ENCODE peak calls at places on chromosomes 2 and 18, in nine cellular contexts. One of them, this sample, is unnamed. For H3K36me3, the result is how much of the 10 kb centered on the place peaks cover.

GRCh38 chr2:136765256-136765735 is at the start of gene THSD7B:
- DNase-seq in hepatocyte: peak
- DNase-seq in neuronal stem cell: no peak
- DNase-seq in neural progenitor cell: peak
- DNase-seq in pancreas: no peak
- DNase-seq in GM23248: peak
- DNase-seq in tibial nerve: no peak
- DNase-seq in psoas muscle: no peak
- DNase-seq in K562: no peak
- DNase-seq in this sample: no peak

GRCh38 chr2:112709703-112710102 is 11.1 kb upstream of the NT5DC4 start:
- DNase-seq in hepatocyte: no peak
- DNase-seq in neuronal stem cell: no peak
- DNase-seq in neural progenitor cell: no peak
- DNase-seq in pancreas: no peak
- DNase-seq in GM23248: no peak
- DNase-seq in tibial nerve: no peak
- DNase-seq in psoas muscle: no peak
- DNase-seq in K562: no peak
- DNase-seq in this sample: no peak

GRCh38 chr2:122514451-122514996 is 759.1 kb downstream of the TSN start:
- DNase-seq in hepatocyte: no peak
- DNase-seq in neuronal stem cell: no peak
- DNase-seq in neural progenitor cell: no peak
- DNase-seq in pancreas: no peak
- DNase-seq in GM23248: no peak
- DNase-seq in tibial nerve: no peak
- DNase-seq in psoas muscle: no peak
- DNase-seq in K562: no peak
- DNase-seq in this sample: no peak

GRCh38 chr2:182854405-182855105 is 11.9 kb downstream of the FRZB start:
- DNase-seq in hepatocyte: no peak
- DNase-seq in neuronal stem cell: no peak
- DNase-seq in neural progenitor cell: peak
- DNase-seq in pancreas: no peak
- DNase-seq in GM23248: no peak
- DNase-seq in tibial nerve: no peak
- DNase-seq in psoas muscle: no peak
- DNase-seq in K562: no peak
- DNase-seq in this sample: no peak

GRCh38 chr18:22726469-22726868 is 206.7 kb upstream of the RBBP8 start:
- DNase-seq in hepatocyte: no peak
- DNase-seq in neuronal stem cell: no peak
- DNase-seq in neural progenitor cell: no peak
- DNase-seq in pancreas: no peak
- DNase-seq in GM23248: no peak
- DNase-seq in tibial nerve: no peak
- DNase-seq in psoas muscle: no peak
- DNase-seq in K562: no peak
- DNase-seq in this sample: no peak

GRCh38 chr2:234427081-234428058 is 69.5 kb downstream of the ARL4C start:
- DNase-seq in hepatocyte: peak
- DNase-seq in neuronal stem cell: peak
- DNase-seq in neural progenitor cell: peak
- DNase-seq in pancreas: peak
- DNase-seq in GM23248: peak
- DNase-seq in tibial nerve: no peak
- DNase-seq in psoas muscle: no peak
- DNase-seq in K562: no peak
- DNase-seq in this sample: no peak

GRCh38 chr2:63300835-63301234 is 250.2 kb downstream of the OTX1 start:
- DNase-seq in hepatocyte: no peak
- DNase-seq in neuronal stem cell: no peak
- DNase-seq in neural progenitor cell: peak
- DNase-seq in pancreas: no peak
- DNase-seq in GM23248: no peak
- DNase-seq in tibial nerve: no peak
- DNase-seq in psoas muscle: no peak
- DNase-seq in K562: no peak
- DNase-seq in this sample: no peak

GRCh38 chr2:189854152-189854551 is 69.9 kb downstream of the PMS1 start:
- DNase-seq in hepatocyte: no peak
- DNase-seq in neuronal stem cell: no peak
- DNase-seq in neural progenitor cell: no peak
- DNase-seq in pancreas: no peak
- DNase-seq in GM23248: no peak
- DNase-seq in tibial nerve: no peak
- DNase-seq in psoas muscle: no peak
- DNase-seq in K562: no peak
- DNase-seq in this sample: no peak

GRCh38 chr2:231710751-231711676 is 2.7 kb downstream of the PTMA start:
- DNase-seq in hepatocyte: peak
- DNase-seq in neuronal stem cell: no peak
- DNase-seq in neural progenitor cell: peak
- DNase-seq in pancreas: peak
- DNase-seq in GM23248: peak
- DNase-seq in tibial nerve: no peak
- DNase-seq in psoas muscle: peak
- DNase-seq in K562: no peak
- DNase-seq in this sample: peak

GRCh38 chr2:73131807-73132206 is 19.1 kb upstream of the RAB11FIP5 start:
- DNase-seq in hepatocyte: no peak
- DNase-seq in neuronal stem cell: no peak
- DNase-seq in neural progenitor cell: no peak
- DNase-seq in pancreas: no peak
- DNase-seq in GM23248: peak
- DNase-seq in tibial nerve: no peak
- DNase-seq in psoas muscle: no peak
- DNase-seq in K562: no peak
- DNase-seq in this sample: no peak

GRCh38 chr2:223944166-223944703 is 900 bp downstream of the WDFY1 start:
- DNase-seq in hepatocyte: peak
- DNase-seq in neuronal stem cell: peak
- DNase-seq in neural progenitor cell: peak
- DNase-seq in pancreas: peak
- DNase-seq in GM23248: peak
- DNase-seq in tibial nerve: peak
- DNase-seq in psoas muscle: peak
- DNase-seq in K562: peak
- DNase-seq in this sample: peak

GRCh38 chr2:129801575-129801974 is 177.9 kb upstream of the RAB6C start:
- DNase-seq in hepatocyte: no peak
- DNase-seq in neuronal stem cell: no peak
- DNase-seq in neural progenitor cell: no peak
- DNase-seq in pancreas: no peak
- DNase-seq in GM23248: peak
- DNase-seq in tibial nerve: no peak
- DNase-seq in psoas muscle: no peak
- DNase-seq in K562: no peak
- DNase-seq in this sample: no peak

GRCh38 chr2:132640116-132640515 is 29.9 kb downstream of the LYPD1 start:
- DNase-seq in hepatocyte: no peak
- DNase-seq in neuronal stem cell: no peak
- DNase-seq in neural progenitor cell: no peak
- DNase-seq in pancreas: no peak
- DNase-seq in GM23248: no peak
- DNase-seq in tibial nerve: no peak
- DNase-seq in psoas muscle: no peak
- DNase-seq in K562: no peak
- DNase-seq in this sample: no peak

GRCh38 chr2:54629914-54630609 is 93.4 kb upstream of the EML6 start:
- DNase-seq in hepatocyte: peak
- DNase-seq in neuronal stem cell: no peak
- DNase-seq in neural progenitor cell: no peak
- DNase-seq in pancreas: peak
- DNase-seq in GM23248: peak
- DNase-seq in tibial nerve: peak
- DNase-seq in psoas muscle: peak
- DNase-seq in K562: no peak
- DNase-seq in this sample: no peak

GRCh38 chr2:25700221-25700660 is 26.9 kb upstream of the DTNB start:
- DNase-seq in hepatocyte: peak
- DNase-seq in neuronal stem cell: no peak
- DNase-seq in neural progenitor cell: peak
- DNase-seq in pancreas: no peak
- DNase-seq in GM23248: peak
- DNase-seq in tibial nerve: peak
- DNase-seq in psoas muscle: no peak
- DNase-seq in K562: peak
- DNase-seq in this sample: no peak

GRCh38 chr2:128775401-128776285 is 457.0 kb upstream of the HS6ST1 start:
- DNase-seq in hepatocyte: no peak
- DNase-seq in neuronal stem cell: no peak
- DNase-seq in neural progenitor cell: no peak
- DNase-seq in pancreas: no peak
- DNase-seq in GM23248: no peak
- DNase-seq in tibial nerve: no peak
- DNase-seq in psoas muscle: no peak
- DNase-seq in K562: no peak
- DNase-seq in this sample: no peak

GRCh38 chr2:9232166-9232479 is 25.5 kb downstream of the ASAP2 start:
- DNase-seq in hepatocyte: no peak
- DNase-seq in neuronal stem cell: no peak
- DNase-seq in neural progenitor cell: no peak
- DNase-seq in pancreas: no peak
- DNase-seq in GM23248: no peak
- DNase-seq in tibial nerve: no peak
- DNase-seq in psoas muscle: no peak
- DNase-seq in K562: no peak
- DNase-seq in this sample: no peak

GRCh38 chr2:20356042-20356441 is 5.4 kb upstream of the PUM2 start:
- DNase-seq in hepatocyte: no peak
- DNase-seq in neuronal stem cell: no peak
- DNase-seq in neural progenitor cell: no peak
- DNase-seq in pancreas: no peak
- DNase-seq in GM23248: peak
- DNase-seq in tibial nerve: no peak
- DNase-seq in psoas muscle: no peak
- DNase-seq in K562: no peak
- DNase-seq in this sample: no peak

GRCh38 chr2:230843130-230843529 is 21.6 kb upstream of the ITM2C start:
- DNase-seq in hepatocyte: no peak
- DNase-seq in neuronal stem cell: no peak
- DNase-seq in neural progenitor cell: no peak
- DNase-seq in pancreas: no peak
- DNase-seq in GM23248: no peak
- DNase-seq in tibial nerve: no peak
- DNase-seq in psoas muscle: no peak
- DNase-seq in K562: no peak
- DNase-seq in this sample: no peak

DNA sequence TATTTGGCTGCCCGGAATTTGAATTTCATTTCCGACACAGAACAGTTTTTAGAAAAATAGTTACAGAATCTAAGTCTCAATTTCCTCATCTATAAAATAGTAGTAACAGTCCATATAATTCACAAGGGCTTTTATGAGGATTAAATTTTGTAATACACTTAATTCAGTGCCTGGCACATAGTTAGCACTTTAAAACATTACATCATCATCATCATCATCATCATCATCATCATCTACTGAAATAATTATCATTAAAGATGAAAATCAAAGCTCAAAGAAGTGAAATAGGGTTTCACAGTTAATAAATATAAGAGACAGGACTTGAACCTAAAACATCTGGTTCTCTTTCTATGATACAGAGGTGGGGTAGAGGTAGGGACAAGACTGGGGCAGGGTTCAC is 13.2 kb downstream of the HEATR5B start:
- DNase-seq in hepatocyte: no peak
- DNase-seq in neuronal stem cell: no peak
- DNase-seq in neural progenitor cell: no peak
- DNase-seq in pancreas: no peak
- DNase-seq in GM23248: no peak
- DNase-seq in tibial nerve: no peak
- DNase-seq in psoas muscle: no peak
- DNase-seq in K562: no peak
- DNase-seq in this sample: no peak
- H3K36me3 ChIP-seq in hepatocyte: under half
- H3K36me3 ChIP-seq in neuronal stem cell: under half
- H3K36me3 ChIP-seq in neural progenitor cell: under half
- H3K36me3 ChIP-seq in pancreas: half or more
- H3K36me3 ChIP-seq in GM23248: half or more
- H3K36me3 ChIP-seq in tibial nerve: half or more
- H3K36me3 ChIP-seq in psoas muscle: half or more
- H3K36me3 ChIP-seq in K562: half or more
- H3K36me3 ChIP-seq in this sample: half or more

GRCh38 chr2:2852015-2852777 is 521.1 kb upstream of the MYT1L start:
- DNase-seq in hepatocyte: no peak
- DNase-seq in neuronal stem cell: no peak
- DNase-seq in neural progenitor cell: no peak
- DNase-seq in pancreas: no peak
- DNase-seq in GM23248: no peak
- DNase-seq in tibial nerve: no peak
- DNase-seq in psoas muscle: no peak
- DNase-seq in K562: no peak
- DNase-seq in this sample: no peak
- H3K27ac ChIP-seq in hepatocyte: no peak
- H3K27ac ChIP-seq in neuronal stem cell: no peak
- H3K27ac ChIP-seq in neural progenitor cell: no peak
- H3K27ac ChIP-seq in pancreas: no peak
- H3K27ac ChIP-seq in GM23248: no peak
- H3K27ac ChIP-seq in tibial nerve: no peak
- H3K27ac ChIP-seq in psoas muscle: no peak
- H3K27ac ChIP-seq in K562: no peak
- H3K27ac ChIP-seq in this sample: no peak

GRCh38 chr2:174343638-174344455 is 9.1 kb downstream of the SP9 start:
- DNase-seq in hepatocyte: no peak
- DNase-seq in neuronal stem cell: peak
- DNase-seq in neural progenitor cell: peak
- DNase-seq in pancreas: no peak
- DNase-seq in GM23248: no peak
- DNase-seq in tibial nerve: no peak
- DNase-seq in psoas muscle: no peak
- DNase-seq in K562: no peak
- DNase-seq in this sample: no peak
- H3K4me3 ChIP-seq in hepatocyte: no peak
- H3K4me3 ChIP-seq in neuronal stem cell: no peak
- H3K4me3 ChIP-seq in neural progenitor cell: peak
- H3K4me3 ChIP-seq in pancreas: no peak
- H3K4me3 ChIP-seq in GM23248: no peak
- H3K4me3 ChIP-seq in tibial nerve: no peak
- H3K4me3 ChIP-seq in psoas muscle: no peak
- H3K4me3 ChIP-seq in K562: no peak
- H3K4me3 ChIP-seq in this sample: no peak

DNA sequence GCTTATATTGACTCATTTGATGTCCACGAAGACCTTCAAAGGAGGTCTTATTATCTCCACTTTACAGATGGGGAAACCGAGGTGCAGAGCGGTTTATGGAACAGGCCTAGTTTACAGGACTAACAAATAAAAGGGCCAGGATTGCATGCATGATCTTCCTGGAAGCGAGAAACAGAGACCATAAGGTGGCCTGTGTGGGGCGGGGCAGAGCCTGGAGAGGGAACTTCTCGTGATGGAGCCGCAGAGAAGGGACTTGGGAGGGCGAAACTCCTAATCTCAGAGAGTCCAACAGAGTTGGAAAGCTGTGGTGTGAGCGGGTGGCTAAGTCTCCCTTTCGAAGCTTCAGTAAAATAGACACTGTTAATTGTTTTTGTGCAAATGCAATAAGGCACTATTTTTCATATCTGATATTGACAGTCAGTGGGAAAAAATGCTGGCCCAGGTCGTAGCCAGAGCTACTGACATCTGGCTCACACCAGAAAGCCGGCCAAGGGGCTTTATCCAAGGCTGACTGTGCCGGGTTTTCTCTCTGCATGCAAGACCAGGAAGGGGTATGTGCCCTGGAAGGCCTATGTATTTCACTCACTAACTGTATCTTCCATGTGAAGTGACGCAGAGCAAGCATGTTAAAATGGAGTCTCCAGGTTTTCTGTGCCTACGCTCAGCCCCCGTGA is 4.5 kb downstream of the INPP5D start:
- DNase-seq in hepatocyte: no peak
- DNase-seq in neuronal stem cell: no peak
- DNase-seq in neural progenitor cell: no peak
- DNase-seq in pancreas: no peak
- DNase-seq in GM23248: peak
- DNase-seq in tibial nerve: no peak
- DNase-seq in psoas muscle: no peak
- DNase-seq in K562: no peak
- DNase-seq in this sample: no peak
- H3K36me3 ChIP-seq in hepatocyte: under half
- H3K36me3 ChIP-seq in neuronal stem cell: under half
- H3K36me3 ChIP-seq in neural progenitor cell: under half
- H3K36me3 ChIP-seq in pancreas: under half
- H3K36me3 ChIP-seq in GM23248: under half
- H3K36me3 ChIP-seq in tibial nerve: under half
- H3K36me3 ChIP-seq in psoas muscle: under half
- H3K36me3 ChIP-seq in K562: under half
- H3K36me3 ChIP-seq in this sample: under half

This sample was measured in lower lobe of right lung.